ENCODE peak calls at places on chromosomes 1 and 21, in ten cellular contexts. W is Daoy; C is CD8-positive, alpha-beta memory T cell; D is HuH-7.5; F is nucleus accumbens; G is GOT3; L is nephron progenitor cell; Y is T-helper 2 cell; Q is stimulated activated CD4-positive, alpha-beta T cell treated with anti-CD3 and anti-CD28 coated beads, Interleukin-2, amount 100 ng/mL, for 48 hours; X is kidney tubule cell. V is an unnamed sample.

GRCh38 chr1:24984800-24985552 is 54.9 kb upstream of the RUNX3 start:
- DNase-seq in F (no peak), D (no peak), Q (no peak), C (peak), G (no peak), W (no peak), L (no peak), X (no peak), Y (no peak), V (no peak)

GRCh38 chr1:20202166-20202565 is 15.8 kb upstream of the PLA2G2C start:
- DNase-seq in C (no peak), G (no peak), D (no peak), Y (no peak), X (no peak), W (no peak), L (no peak), Q (no peak), F (no peak), V (no peak)

GRCh38 chr1:179709841-179710329 is 33.2 kb upstream of the FAM163A start:
- DNase-seq in X (no peak), W (peak), Y (no peak), D (no peak), G (no peak), F (no peak), Q (no peak), L (no peak), C (no peak), V (no peak)

GRCh38 chr1:225849905-225850304 is 32.3 kb downstream of the TMEM63A start:
- DNase-seq in Q (no peak), G (no peak), Y (no peak), X (no peak), W (no peak), F (no peak), C (peak), L (no peak), D (no peak), V (no peak)

GRCh38 chr21:36347278-36347961 is 27.4 kb downstream of the MORC3 start:
- DNase-seq in C (no peak), D (no peak), L (no peak), F (no peak), G (no peak), Y (no peak), X (no peak), W (no peak), Q (no peak), V (no peak)

GRCh38 chr21:38311091-38311490 is 54.3 kb downstream of the KCNJ15 start:
- DNase-seq in L (no peak), C (no peak), D (no peak), Y (no peak), G (no peak), X (no peak), W (no peak), Q (no peak), F (no peak), V (no peak)

GRCh38 chr1:214582289-214582891 is 20.6 kb upstream of the CENPF start:
- DNase-seq in Q (no peak), C (no peak), L (no peak), G (no peak), Y (no peak), D (no peak), F (no peak), W (peak), X (no peak), V (no peak)

GRCh38 chr1:219088778-219089557 is 84.7 kb upstream of the LYPLAL1 start:
- DNase-seq in Q (no peak), G (no peak), C (no peak), D (peak), L (no peak), W (peak), Y (no peak), X (peak), F (no peak), V (peak)

GRCh38 chr1:232627645-232628334 is 2.1 kb downstream of the SIPA1L2 start:
- DNase-seq in L (no peak), G (no peak), F (no peak), D (no peak), X (peak), W (peak), C (no peak), Q (no peak), Y (no peak), V (peak)

GRCh38 chr1:42777860-42778259 is 6.9 kb upstream of the TMEM269 start:
- DNase-seq in W (peak), Q (no peak), X (peak), G (no peak), D (peak), F (no peak), Y (no peak), L (peak), C (no peak), V (peak)

GRCh38 chr1:66695121-66695520 is 57.1 kb upstream of the DYNLT5 start:
- DNase-seq in L (no peak), Y (no peak), Q (no peak), F (no peak), W (no peak), C (no peak), D (no peak), X (no peak), G (no peak), V (no peak)

GRCh38 chr1:80656011-80656627 is 1144.6 kb upstream of the ADGRL2 start:
- DNase-seq in L (peak), W (no peak), Y (no peak), F (no peak), G (no peak), C (no peak), D (peak), Q (no peak), X (peak), V (no peak)

GRCh38 chr1:89306273-89306672 is 33.6 kb upstream of the GBP5 start:
- DNase-seq in C (no peak), G (no peak), X (no peak), Y (no peak), W (no peak), Q (no peak), F (no peak), D (no peak), L (no peak), V (no peak)

GRCh38 chr21:29896884-29897283 is 42.9 kb downstream of the GRIK1 start:
- DNase-seq in Y (no peak), Q (no peak), W (no peak), G (no peak), F (no peak), L (no peak), D (no peak), X (no peak), C (no peak), V (no peak)

GRCh38 chr21:28336299-28336698 is 656.4 kb downstream of the LTN1 start:
- DNase-seq in C (no peak), G (no peak), Y (no peak), D (no peak), X (peak), L (no peak), W (peak), F (no peak), Q (no peak), V (peak)

GRCh38 chr1:4794020-4794780 is 139.8 kb downstream of the AJAP1 start:
- DNase-seq in D (no peak), Y (no peak), Q (no peak), F (no peak), G (no peak), X (peak), L (no peak), C (no peak), W (no peak), V (no peak)

GRCh38 chr1:110524311-110525249 is 5.6 kb upstream of the KCNA10 start:
- DNase-seq in W (peak), F (peak), G (no peak), D (peak), Y (no peak), X (peak), C (peak), Q (peak), L (peak), V (no peak)

GRCh38 chr1:189637041-189637440 is 840.6 kb downstream of the BRINP3 start:
- DNase-seq in X (no peak), L (no peak), F (no peak), Q (no peak), W (no peak), D (no peak), Y (no peak), C (no peak), G (no peak), V (no peak)

GRCh38 chr1:16178596-16179497 is 23.0 kb upstream of the EPHA2 start:
- DNase-seq in L (no peak), Q (no peak), G (no peak), F (no peak), D (no peak), X (peak), C (no peak), Y (no peak), W (no peak), V (no peak)

GRCh38 chr21:46639489-46640386 is 4.3 kb downstream of the PRMT2 start:
- DNase-seq in F (no peak), W (no peak), Q (no peak), G (no peak), L (no peak), C (no peak), D (no peak), Y (no peak), X (peak), V (no peak)

GRCh38 chr1:155208406-155208655 is 164 bp upstream of the MTX1 start:
- DNase-seq in X (no peak), F (no peak), W (no peak), L (no peak), C (no peak), D (no peak), G (no peak), Q (no peak), Y (no peak), V (no peak)

GRCh38 chr21:16195896-16196443 is 466.2 kb downstream of the USP25 start:
- DNase-seq in L (no peak), F (no peak), X (peak), C (no peak), W (no peak), D (no peak), G (no peak), Y (no peak), Q (no peak), V (no peak)

GRCh38 chr1:72623299-72623708 is 341.0 kb upstream of the NEGR1 start:
- DNase-seq in W (peak), Q (no peak), X (peak), D (peak), Y (no peak), G (no peak), L (peak), F (peak), C (no peak), V (no peak)